ENCODE peak calls at places on chromosomes 4 and X, in six cellular contexts. One of them, this sample, is unnamed.

GRCh38 chr4:1021386-1022050 is 10.1 kb downstream of the FGFRL1 start:
- DNase-seq in suprapubic skin: no peak
- DNase-seq in sigmoid colon: no peak
- DNase-seq in heart right ventricle: no peak
- DNase-seq in fibroblast of lung: no peak
- DNase-seq in tibial nerve: no peak
- DNase-seq in this sample: no peak

GRCh38 chr4:183721207-183722081 is 62.4 kb downstream of the TRAPPC11 start:
- DNase-seq in fibroblast of lung: peak; percentile 60
- DNase-seq in tibial nerve: no peak
- DNase-seq in suprapubic skin: no peak
- DNase-seq in heart right ventricle: peak; percentile 83
- DNase-seq in sigmoid colon: no peak
- DNase-seq in this sample: no peak

GRCh38 chrX:108209006-108209554 is 117.5 kb downstream of the ATG4A start:
- DNase-seq in sigmoid colon: no peak
- DNase-seq in tibial nerve: no peak
- DNase-seq in fibroblast of lung: no peak
- DNase-seq in suprapubic skin: no peak
- DNase-seq in heart right ventricle: no peak
- DNase-seq in this sample: no peak

GRCh38 chr4:1295405-1296055 is 5.8 kb downstream of the MAEA start:
- DNase-seq in fibroblast of lung: no peak
- DNase-seq in suprapubic skin: no peak
- DNase-seq in heart right ventricle: no peak
- DNase-seq in sigmoid colon: peak; percentile 50
- DNase-seq in tibial nerve: no peak
- DNase-seq in this sample: no peak

GRCh38 chr4:93475730-93476129 is 352.8 kb upstream of the ATOH1 start:
- DNase-seq in suprapubic skin: no peak
- DNase-seq in heart right ventricle: no peak
- DNase-seq in tibial nerve: no peak
- DNase-seq in fibroblast of lung: peak; percentile 6
- DNase-seq in sigmoid colon: no peak
- DNase-seq in this sample: no peak

GRCh38 chr4:180674629-180675367 is 1568.4 kb upstream of the TENM3 start:
- DNase-seq in suprapubic skin: no peak
- DNase-seq in fibroblast of lung: no peak
- DNase-seq in heart right ventricle: no peak
- DNase-seq in sigmoid colon: no peak
- DNase-seq in tibial nerve: no peak
- DNase-seq in this sample: no peak

GRCh38 chr4:107863850-107864371 is 39.2 kb downstream of the SGMS2 start:
- DNase-seq in suprapubic skin: no peak
- DNase-seq in sigmoid colon: peak; percentile 61
- DNase-seq in tibial nerve: no peak
- DNase-seq in fibroblast of lung: peak; percentile 13
- DNase-seq in heart right ventricle: peak; percentile 25
- DNase-seq in this sample: no peak

GRCh38 chr4:23333556-23333945 is 556.3 kb downstream of the PPARGC1A start:
- DNase-seq in suprapubic skin: no peak
- DNase-seq in fibroblast of lung: peak; percentile 76
- DNase-seq in sigmoid colon: no peak
- DNase-seq in heart right ventricle: no peak
- DNase-seq in tibial nerve: no peak
- DNase-seq in this sample: no peak

GRCh38 chr4:185115827-185116232 is 27.2 kb upstream of the SLC25A4 start:
- DNase-seq in heart right ventricle: peak; percentile 74
- DNase-seq in suprapubic skin: no peak
- DNase-seq in fibroblast of lung: peak; percentile 99
- DNase-seq in sigmoid colon: no peak
- DNase-seq in tibial nerve: no peak
- DNase-seq in this sample: peak; percentile 84

GRCh38 chr4:167035390-167035789 is 198.9 kb downstream of the SPOCK3 start:
- DNase-seq in tibial nerve: no peak
- DNase-seq in suprapubic skin: no peak
- DNase-seq in fibroblast of lung: no peak
- DNase-seq in heart right ventricle: no peak
- DNase-seq in sigmoid colon: no peak
- DNase-seq in this sample: no peak

GRCh38 chr4:1204828-1205591 is 32.6 kb upstream of the SPON2 start:
- DNase-seq in sigmoid colon: peak; percentile 64
- DNase-seq in suprapubic skin: peak; percentile 70
- DNase-seq in heart right ventricle: peak; percentile 12
- DNase-seq in fibroblast of lung: no peak
- DNase-seq in tibial nerve: peak; percentile 8
- DNase-seq in this sample: peak; percentile 68

GRCh38 chr4:23717528-23718248 is 172.2 kb downstream of the PPARGC1A start:
- DNase-seq in fibroblast of lung: peak; percentile 50
- DNase-seq in suprapubic skin: no peak
- DNase-seq in heart right ventricle: no peak
- DNase-seq in sigmoid colon: no peak
- DNase-seq in tibial nerve: no peak
- DNase-seq in this sample: no peak

GRCh38 chr4:100189820-100190642 is at the start of gene DDIT4L:
- DNase-seq in tibial nerve: peak; percentile 17
- DNase-seq in sigmoid colon: peak; percentile 73
- DNase-seq in suprapubic skin: peak; percentile 69
- DNase-seq in fibroblast of lung: peak; percentile 34
- DNase-seq in heart right ventricle: peak; percentile 45
- DNase-seq in this sample: peak; percentile 78

GRCh38 chr4:95013236-95013635 is 255.5 kb downstream of the BMPR1B start:
- DNase-seq in sigmoid colon: no peak
- DNase-seq in tibial nerve: no peak
- DNase-seq in heart right ventricle: no peak
- DNase-seq in fibroblast of lung: no peak
- DNase-seq in suprapubic skin: no peak
- DNase-seq in this sample: no peak

DNA sequence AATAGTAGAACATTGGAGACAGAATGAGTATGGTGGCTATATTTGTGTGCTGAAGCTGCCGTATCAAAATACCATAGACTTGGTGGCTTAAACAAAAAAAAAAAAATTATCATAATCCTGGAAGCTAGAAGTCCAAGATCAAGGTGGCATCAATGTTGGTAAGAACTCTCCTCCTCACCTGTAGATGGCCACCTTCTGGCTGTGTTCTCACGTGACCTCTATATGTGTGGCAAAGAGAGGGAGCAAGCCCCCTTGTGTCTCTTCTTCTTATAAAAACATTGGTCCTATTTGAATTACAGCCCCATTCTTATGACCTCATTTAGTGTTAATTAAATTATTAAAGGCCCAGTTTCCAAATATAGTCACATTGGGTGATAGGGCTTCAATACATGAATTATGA is 1640.9 kb upstream of the PCDH7 start:
- DNase-seq in fibroblast of lung: no peak
- DNase-seq in suprapubic skin: no peak
- DNase-seq in tibial nerve: no peak
- DNase-seq in sigmoid colon: no peak
- DNase-seq in heart right ventricle: no peak
- DNase-seq in this sample: no peak
- TF ChIP-seq CTCF in fibroblast of lung: no peak
- TF ChIP-seq CTCF in suprapubic skin: no peak
- TF ChIP-seq CTCF in tibial nerve: no peak
- TF ChIP-seq CTCF in sigmoid colon: no peak
- TF ChIP-seq CTCF in heart right ventricle: no peak
- TF ChIP-seq CTCF in this sample: no peak

GRCh38 chrX:154724999-154725756 is 25.7 kb downstream of the GAB3 start:
- DNase-seq in heart right ventricle: no peak
- DNase-seq in suprapubic skin: no peak
- DNase-seq in tibial nerve: no peak
- DNase-seq in sigmoid colon: no peak
- DNase-seq in fibroblast of lung: no peak
- DNase-seq in this sample: no peak
- H3K27ac ChIP-seq in heart right ventricle: peak overlapping the region; percentile 79
- H3K27ac ChIP-seq in suprapubic skin: no peak overlapping the region
- H3K27ac ChIP-seq in tibial nerve: no peak overlapping the region
- H3K27ac ChIP-seq in sigmoid colon: no peak overlapping the region
- H3K27ac ChIP-seq in fibroblast of lung: no peak overlapping the region
- H3K27ac ChIP-seq in this sample: no peak overlapping the region

DNA sequence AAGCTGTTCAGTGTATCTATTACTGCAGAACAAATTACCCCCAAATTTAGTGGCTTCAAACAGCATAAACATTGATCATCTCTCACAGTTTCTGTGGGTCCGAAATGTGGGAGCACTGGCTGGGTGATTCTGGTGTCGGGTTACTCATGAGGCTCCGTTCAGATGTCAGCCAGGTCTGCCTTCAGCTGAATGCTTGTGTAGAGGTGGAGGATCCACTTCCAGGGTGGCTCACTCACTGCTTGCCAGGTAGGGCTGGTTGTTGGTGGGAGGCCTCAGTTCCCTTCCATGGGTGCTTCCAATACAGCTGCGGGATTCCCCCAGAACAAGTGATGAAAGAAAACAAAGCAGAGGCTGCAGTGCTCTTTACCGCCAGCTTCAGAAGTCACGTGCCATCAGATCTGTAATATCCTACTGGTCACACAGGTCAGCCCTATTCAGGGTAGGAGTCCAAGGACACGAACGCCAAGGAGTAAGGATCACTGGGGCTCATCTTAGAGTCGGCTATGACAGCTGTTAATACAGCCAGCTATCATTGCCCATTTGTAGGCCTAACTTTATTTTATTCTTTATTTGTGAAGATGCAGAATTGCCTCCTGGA is 1.1 kb upstream of the SMIM43 start:
- DNase-seq in sigmoid colon: no peak
- DNase-seq in heart right ventricle: no peak
- DNase-seq in fibroblast of lung: no peak
- DNase-seq in tibial nerve: no peak
- DNase-seq in suprapubic skin: no peak
- DNase-seq in this sample: no peak
- H3K4me3 ChIP-seq in sigmoid colon: no peak overlapping the region
- H3K4me3 ChIP-seq in heart right ventricle: no peak overlapping the region
- H3K4me3 ChIP-seq in fibroblast of lung: no peak overlapping the region
- H3K4me3 ChIP-seq in tibial nerve: no peak overlapping the region
- H3K4me3 ChIP-seq in suprapubic skin: no peak overlapping the region
- H3K4me3 ChIP-seq in this sample: no peak overlapping the region

GRCh38 chr4:69829678-69830077 is 30.3 kb downstream of the SULT1E1 start:
- DNase-seq in sigmoid colon: no peak
- DNase-seq in tibial nerve: no peak
- DNase-seq in suprapubic skin: no peak
- DNase-seq in heart right ventricle: no peak
- DNase-seq in fibroblast of lung: no peak
- DNase-seq in this sample: no peak
- TF ChIP-seq CTCF in sigmoid colon: no peak
- TF ChIP-seq CTCF in tibial nerve: no peak
- TF ChIP-seq CTCF in suprapubic skin: no peak
- TF ChIP-seq CTCF in heart right ventricle: no peak
- TF ChIP-seq CTCF in fibroblast of lung: no peak
- TF ChIP-seq CTCF in this sample: no peak

GRCh38 chr4:41471672-41472071 is 66.3 kb upstream of the LIMCH1 start:
- DNase-seq in heart right ventricle: no peak
- DNase-seq in fibroblast of lung: no peak
- DNase-seq in suprapubic skin: no peak
- DNase-seq in sigmoid colon: no peak
- DNase-seq in tibial nerve: no peak
- DNase-seq in this sample: no peak
- H3K27ac ChIP-seq in heart right ventricle: no peak overlapping the region
- H3K27ac ChIP-seq in fibroblast of lung: no peak overlapping the region
- H3K27ac ChIP-seq in suprapubic skin: no peak overlapping the region
- H3K27ac ChIP-seq in sigmoid colon: no peak overlapping the region
- H3K27ac ChIP-seq in tibial nerve: peak overlapping the region; percentile 2
- H3K27ac ChIP-seq in this sample: no peak overlapping the region

DNA sequence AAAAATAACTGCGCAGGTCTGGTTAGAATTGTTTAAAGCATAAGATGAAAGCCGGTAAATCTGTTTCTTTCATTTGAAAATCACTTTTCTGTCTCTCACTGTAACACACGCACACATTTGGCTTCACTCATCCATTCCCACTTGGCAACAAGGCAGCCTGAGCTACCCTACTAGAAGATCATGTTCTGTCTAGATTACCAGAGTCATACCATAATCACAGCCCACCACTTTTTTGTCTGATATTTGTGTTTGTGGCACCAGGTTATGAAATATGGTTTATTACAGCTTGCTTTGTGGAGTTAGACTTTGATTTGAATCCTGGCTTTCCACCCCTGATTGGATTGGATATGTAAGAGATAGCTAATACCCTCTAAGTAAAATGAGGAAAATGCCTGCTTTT is 2.2 kb downstream of the USO1 start:
- DNase-seq in sigmoid colon: no peak
- DNase-seq in tibial nerve: no peak
- DNase-seq in fibroblast of lung: no peak
- DNase-seq in suprapubic skin: no peak
- DNase-seq in heart right ventricle: no peak
- DNase-seq in this sample: no peak
- H3K4me3 ChIP-seq in sigmoid colon: peak overlapping the region; percentile 94
- H3K4me3 ChIP-seq in tibial nerve: no peak overlapping the region
- H3K4me3 ChIP-seq in fibroblast of lung: peak overlapping the region; percentile 5
- H3K4me3 ChIP-seq in suprapubic skin: no peak overlapping the region
- H3K4me3 ChIP-seq in heart right ventricle: peak overlapping the region; percentile 91
- H3K4me3 ChIP-seq in this sample: peak overlapping the region; percentile 89

DNA sequence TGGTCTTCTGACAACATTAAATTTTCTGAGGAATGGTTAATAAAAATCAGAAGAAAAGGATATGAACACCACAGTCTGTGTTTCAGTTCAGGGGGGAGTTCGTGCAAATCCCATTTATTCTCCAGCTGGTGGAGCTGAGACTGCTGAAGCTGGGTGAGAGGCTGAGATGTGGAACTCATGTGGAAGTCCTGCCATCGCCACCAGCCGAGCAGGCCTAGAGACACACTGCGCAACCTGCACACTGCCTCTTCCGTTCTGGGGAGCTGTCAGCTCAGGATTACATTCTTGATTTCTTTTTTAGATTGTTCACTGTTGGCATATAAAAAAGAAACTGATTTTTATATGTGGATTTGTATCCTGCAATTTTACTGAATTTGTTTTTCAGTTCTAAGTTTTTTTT is 66.6 kb upstream of the ELOVL6 start:
- DNase-seq in heart right ventricle: no peak
- DNase-seq in suprapubic skin: no peak
- DNase-seq in fibroblast of lung: no peak
- DNase-seq in sigmoid colon: no peak
- DNase-seq in tibial nerve: no peak
- DNase-seq in this sample: no peak
- TF ChIP-seq CTCF in heart right ventricle: no peak
- TF ChIP-seq CTCF in suprapubic skin: no peak
- TF ChIP-seq CTCF in fibroblast of lung: no peak
- TF ChIP-seq CTCF in sigmoid colon: no peak
- TF ChIP-seq CTCF in tibial nerve: no peak
- TF ChIP-seq CTCF in this sample: no peak